ENCODE peak calls at places on chromosomes 4 and X, in seven cellular contexts. G, L, K, P, M, X and T are unnamed samples.

GRCh38 chrX:32774966-32775365 is 436.4 kb downstream of the DMD start:
- DNase-seq in L (no peak), P (no peak), K (no peak), G (no peak), X (no peak), M (no peak), T (no peak)

GRCh38 chr4:67988986-67989385 is 25.7 kb upstream of the TMPRSS11A start:
- DNase-seq in G (no peak), P (no peak), L (no peak), M (no peak), X (no peak), K (no peak), T (no peak)

GRCh38 chr4:67687639-67688038 is 13.3 kb downstream of the UBA6 start:
- DNase-seq in K (no peak), P (no peak), G (peak), L (peak), M (no peak), X (no peak), T (no peak)

GRCh38 chr4:177596035-177596434 is 153.8 kb upstream of the AGA start:
- DNase-seq in M (peak), X (peak), P (peak), L (peak), G (peak), K (no peak), T (peak)

GRCh38 chr4:17013382-17014006 is 115.0 kb upstream of the LDB2 start:
- DNase-seq in K (no peak), G (no peak), X (no peak), P (no peak), L (peak), M (peak), T (no peak)

GRCh38 chr4:80538276-80538926 is 202.9 kb downstream of the CFAP299 start:
- DNase-seq in M (no peak), K (no peak), P (no peak), G (no peak), L (peak), X (no peak), T (no peak)

GRCh38 chr4:84866295-84866694 is 100.2 kb downstream of the WDFY3 start:
- DNase-seq in G (no peak), X (no peak), K (no peak), M (peak), L (no peak), P (no peak), T (no peak)

GRCh38 chr4:10417720-10418119 is 39.5 kb downstream of the ZNF518B start:
- DNase-seq in M (no peak), L (no peak), X (no peak), K (no peak), G (no peak), P (no peak), T (no peak)

GRCh38 chrX:83185010-83185409 is 323.1 kb upstream of the POU3F4 start:
- DNase-seq in P (no peak), L (no peak), M (no peak), G (no peak), K (no peak), X (no peak), T (no peak)

GRCh38 chr4:61520688-61521160 is 320.6 kb downstream of the ADGRL3 start:
- DNase-seq in K (no peak), L (peak), M (peak), X (no peak), P (no peak), G (peak), T (peak)

GRCh38 chrX:41178201-41178600 is 93.0 kb downstream of the USP9X start:
- DNase-seq in L (no peak), G (no peak), M (no peak), P (no peak), K (no peak), X (no peak), T (no peak)

DNA sequence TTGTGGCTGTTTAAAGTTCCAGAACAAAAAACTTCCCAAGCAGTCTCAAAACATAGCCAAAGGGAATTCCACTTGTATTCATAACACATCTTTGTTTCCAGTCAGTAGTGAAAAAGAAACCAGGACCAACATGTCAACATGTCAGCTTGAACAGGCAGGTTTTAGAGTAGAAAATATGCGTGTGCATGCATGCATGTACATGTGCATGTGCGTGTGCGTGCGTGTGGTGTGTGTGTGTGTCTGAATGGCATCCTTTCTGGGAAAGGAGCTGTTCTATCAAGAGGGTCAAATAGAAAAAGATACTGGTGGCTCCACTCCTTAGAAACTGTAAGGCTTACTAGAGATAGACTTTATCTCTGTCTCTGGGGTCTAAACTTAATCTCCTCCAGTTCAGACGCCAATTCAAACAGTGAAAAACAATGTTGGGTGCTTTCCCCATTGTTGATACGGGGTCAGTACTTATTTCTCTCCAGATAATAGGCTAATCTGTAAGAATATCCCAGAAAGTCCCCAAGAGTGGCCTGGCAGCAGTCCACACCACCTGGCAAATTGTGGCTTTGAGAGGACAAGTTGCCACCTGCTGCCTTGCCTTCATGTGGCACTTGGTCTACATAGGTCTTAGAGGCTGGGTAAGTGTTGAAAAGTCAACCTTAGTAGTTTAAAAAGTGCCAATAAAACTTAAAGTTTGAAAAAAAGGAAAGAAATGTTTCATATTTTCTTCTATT is 110.3 kb downstream of the SCD5 start:
- DNase-seq in X (no peak), M (peak), G (no peak), L (no peak), K (no peak), P (no peak), T (no peak)
- H4K8ac ChIP-seq in X (no peak), M (no peak), G (no peak), L (no peak), K (no peak), P (no peak), T (no peak)

GRCh38 chrX:1359477-1359873 is 22.9 kb downstream of the IL3RA start:
- DNase-seq in M (no peak), P (no peak), G (no peak), L (no peak), K (no peak), X (no peak), T (no peak)

GRCh38 chrX:1357993-1358392 is 21.4 kb downstream of the IL3RA start:
- DNase-seq in G (no peak), L (no peak), M (no peak), X (no peak), K (no peak), P (no peak), T (no peak)

GRCh38 chrX:1361275-1361674 is 24.7 kb downstream of the IL3RA start:
- DNase-seq in L (no peak), P (no peak), M (peak), K (no peak), G (peak), X (no peak), T (no peak)

GRCh38 chrX:1360171-1360570 is 23.6 kb downstream of the IL3RA start:
- DNase-seq in G (no peak), L (no peak), K (no peak), M (no peak), P (no peak), X (no peak), T (no peak)

GRCh38 chrX:1358793-1359476 is 22.4 kb downstream of the IL3RA start:
- DNase-seq in P (no peak), X (no peak), G (no peak), M (peak), L (no peak), K (no peak), T (no peak)
- H4K8ac ChIP-seq in P (no peak), X (no peak), G (no peak), M (no peak), L (no peak), K (no peak), T (no peak)

GRCh38 chrX:883588-883987 is 253.0 kb downstream of the SHOX start:
- DNase-seq in P (peak), M (no peak), K (no peak), X (no peak), L (no peak), G (no peak), T (no peak)
- H4K8ac ChIP-seq in P (no peak), M (no peak), K (no peak), X (no peak), L (no peak), G (no peak), T (no peak)

DNA sequence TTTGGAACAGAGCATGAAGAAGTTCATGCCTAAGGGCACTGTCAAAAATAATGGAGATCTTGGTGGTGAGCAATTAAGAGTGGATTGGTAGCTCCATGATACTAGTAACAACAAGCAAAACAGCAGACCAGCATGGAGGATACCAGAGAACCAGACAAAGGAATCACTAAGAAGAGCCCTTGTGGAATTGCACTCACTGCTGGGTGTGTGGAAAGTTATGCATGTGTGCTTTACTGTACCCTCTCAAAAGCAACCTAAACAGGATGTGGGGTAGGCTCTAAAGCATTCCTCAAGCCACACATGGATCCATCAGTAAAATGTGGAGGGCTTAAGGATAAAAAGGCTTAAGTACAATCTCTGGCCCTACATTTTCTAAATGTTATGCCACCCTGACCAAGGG is 69.5 kb downstream of the AR start:
- DNase-seq in K (no peak), L (peak), P (no peak), X (no peak), M (no peak), G (peak), T (no peak)
- H4K8ac ChIP-seq in K (no peak), L (no peak), P (no peak), X (no peak), M (no peak), G (peak), T (no peak)

DNA sequence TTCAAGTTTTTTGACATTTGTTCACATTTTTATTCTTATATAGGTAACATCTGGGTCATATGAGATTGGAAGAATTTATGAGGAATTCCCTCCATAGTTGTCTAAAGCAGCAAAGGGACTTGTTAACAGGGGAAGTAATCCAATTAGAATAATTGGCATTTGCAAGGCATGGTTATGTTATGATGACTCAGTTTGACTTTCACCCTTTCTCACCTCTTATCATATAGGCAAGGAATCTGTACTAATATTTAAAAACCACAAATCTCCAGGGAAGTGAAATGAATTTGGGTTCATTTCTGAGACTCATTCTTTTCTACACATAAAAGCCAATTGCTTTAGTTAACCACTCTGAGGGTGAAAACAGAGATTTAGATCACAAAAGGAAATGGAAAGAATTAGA is 281.5 kb upstream of the DKK2 start:
- DNase-seq in M (no peak), K (no peak), L (no peak), P (no peak), X (no peak), G (no peak), T (peak)
- H4K8ac ChIP-seq in M (no peak), K (no peak), L (no peak), P (no peak), X (no peak), G (no peak), T (no peak)

GRCh38 chr4:15587649-15588048 is 67.5 kb downstream of the FBXL5 start:
- DNase-seq in M (no peak), G (no peak), P (no peak), L (no peak), X (no peak), K (no peak), T (no peak)
- H4K8ac ChIP-seq in M (no peak), G (no peak), P (no peak), L (no peak), X (no peak), K (no peak), T (no peak)

GRCh38 chr4:38132843-38133662 is 172.9 kb downstream of the PTTG2 start:
- DNase-seq in G (peak), X (no peak), M (no peak), K (no peak), P (no peak), L (no peak), T (no peak)
- H4K8ac ChIP-seq in G (no peak), X (no peak), M (no peak), K (no peak), P (no peak), L (no peak), T (no peak)

GRCh38 chr4:102825261-102826071 is 1.9 kb downstream of the UBE2D3 start:
- DNase-seq in K (peak), G (peak), L (peak), P (peak), X (no peak), M (peak), T (peak)

GRCh38 chr4:102827674-102828496 is 534 bp upstream of the UBE2D3 start:
- DNase-seq in M (peak), P (peak), K (peak), X (peak), L (peak), G (peak), T (peak)

GRCh38 chr4:102826105-102826889 is 1.1 kb downstream of the UBE2D3 start:
- DNase-seq in L (no peak), X (no peak), G (no peak), M (no peak), P (no peak), K (no peak), T (peak)

GRCh38 chr4:102828497-102828808 is 1.1 kb upstream of the UBE2D3 start:
- DNase-seq in K (no peak), P (no peak), X (no peak), L (peak), G (no peak), M (no peak), T (no peak)

GRCh38 chr4:102826890-102827673 is at the start of gene UBE2D3:
- DNase-seq in P (peak), M (peak), X (peak), G (peak), K (peak), L (peak), T (peak)
- H4K8ac ChIP-seq in P (peak), M (no peak), X (peak), G (peak), K (peak), L (peak), T (peak)

GRCh38 chr4:6464842-6465588 is 7.4 kb downstream of the PPP2R2C start:
- DNase-seq in G (no peak), K (no peak), X (no peak), L (no peak), P (peak), M (peak), T (no peak)

GRCh38 chr4:6465985-6466384 is 6.4 kb downstream of the PPP2R2C start:
- DNase-seq in G (no peak), M (no peak), K (no peak), X (no peak), L (no peak), P (peak), T (no peak)

GRCh38 chr4:6467600-6467999 is 4.8 kb downstream of the PPP2R2C start:
- DNase-seq in K (no peak), G (no peak), P (peak), L (no peak), M (no peak), X (no peak), T (no peak)

GRCh38 chr4:6468376-6468775 is 4.0 kb downstream of the PPP2R2C start:
- DNase-seq in K (no peak), G (no peak), X (no peak), P (no peak), L (no peak), M (no peak), T (no peak)

DNA sequence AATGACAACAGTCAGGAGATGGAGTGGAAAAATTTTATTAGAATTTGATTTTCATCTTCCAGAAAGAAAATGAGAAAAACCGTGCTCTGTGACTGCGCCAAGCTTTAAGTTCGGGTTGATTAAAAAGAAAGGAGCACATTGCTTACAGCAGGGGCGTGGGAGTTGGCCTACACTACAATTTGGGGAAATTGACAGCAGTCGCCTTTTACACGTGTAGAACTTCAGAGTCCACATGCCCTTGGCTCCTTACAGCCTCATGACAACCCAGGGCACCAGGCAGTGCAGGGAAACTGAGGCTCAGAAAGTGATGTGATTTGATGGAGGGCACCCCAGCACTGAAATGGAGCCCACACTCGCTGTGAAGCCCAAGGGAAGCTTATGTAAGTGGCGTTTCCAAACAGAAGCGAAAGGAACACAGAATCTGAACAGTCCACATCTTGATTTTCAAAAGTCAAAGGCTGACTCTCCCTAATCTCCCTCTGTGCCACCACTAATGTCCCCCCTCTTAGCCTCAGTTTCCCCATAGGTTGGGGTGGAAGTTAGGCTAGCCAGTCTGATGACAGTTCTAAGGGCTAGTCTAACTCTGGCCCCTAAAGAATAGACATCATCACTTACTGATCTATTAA is 5.5 kb downstream of the PPP2R2C start:
- DNase-seq in X (no peak), K (no peak), P (no peak), G (no peak), L (no peak), M (no peak), T (no peak)
- H4K8ac ChIP-seq in X (no peak), K (no peak), P (no peak), G (no peak), L (no peak), M (no peak), T (no peak)